ENCODE peak calls at places on chromosome 20, in four cellular contexts. One of them, this sample, is unnamed.
A peak's percentile ranks its signal among the peaks of the same experiment; 100 is the strongest.

GRCh38 chr20:41133709-41134361 is 3.5 kb upstream of the PLCG1 start:
- DNase-seq in SK-N-MC: no peak
- DNase-seq in uterus: no peak
- DNase-seq in ACHN: no peak
- DNase-seq in this sample: no peak

GRCh38 chr20:59955131-59955796 is 3.0 kb upstream of the CDH26 start:
- DNase-seq in SK-N-MC: no peak
- DNase-seq in uterus: no peak
- DNase-seq in ACHN: no peak
- DNase-seq in this sample: peak; percentile 36

GRCh38 chr20:63104312-63105181 is 97.8 kb upstream of the BHLHE23 start:
- DNase-seq in SK-N-MC: no peak
- DNase-seq in uterus: no peak
- DNase-seq in ACHN: no peak
- DNase-seq in this sample: no peak

GRCh38 chr20:48667889-48668413 is 159.8 kb downstream of the PREX1 start:
- DNase-seq in SK-N-MC: no peak
- DNase-seq in uterus: no peak
- DNase-seq in ACHN: no peak
- DNase-seq in this sample: no peak

GRCh38 chr20:11302436-11302835 is 615.3 kb upstream of the BTBD3 start:
- DNase-seq in SK-N-MC: no peak
- DNase-seq in uterus: no peak
- DNase-seq in ACHN: no peak
- DNase-seq in this sample: peak; percentile 48

GRCh38 chr20:36677422-36677771 is 31.4 kb upstream of the SLA2 start:
- DNase-seq in SK-N-MC: no peak
- DNase-seq in uterus: no peak
- DNase-seq in ACHN: no peak
- DNase-seq in this sample: no peak

GRCh38 chr20:24699321-24700165 is 230.1 kb downstream of the SYNDIG1 start:
- DNase-seq in SK-N-MC: no peak
- DNase-seq in uterus: no peak
- DNase-seq in ACHN: no peak
- DNase-seq in this sample: no peak

GRCh38 chr20:63580796-63581461 is 6.9 kb upstream of the HELZ2 start:
- DNase-seq in SK-N-MC: no peak
- DNase-seq in uterus: peak; percentile 19
- DNase-seq in ACHN: peak; percentile 56
- DNase-seq in this sample: peak; percentile 34

GRCh38 chr20:12970372-12970821 is 38.4 kb upstream of the SPTLC3 start:
- DNase-seq in SK-N-MC: peak; percentile 5
- DNase-seq in uterus: no peak
- DNase-seq in ACHN: peak; percentile 44
- DNase-seq in this sample: peak; percentile 29

GRCh38 chr20:59055302-59055701 is 12.7 kb upstream of the PRELID3B start:
- DNase-seq in SK-N-MC: no peak
- DNase-seq in uterus: no peak
- DNase-seq in ACHN: peak; percentile 13
- DNase-seq in this sample: peak; percentile 35

This sample was measured in EH.